ENCODE peak calls at places on chromosomes 5 and 9, in six cellular contexts. One of them, this sample, is unnamed.
A peak's percentile ranks its signal among the peaks of the same experiment; 100 is the strongest.

GRCh38 chr5:124801551-124801950 is 55.1 kb upstream of the ZNF608 start:
- DNase-seq in esophagus squamous epithelium: no peak
- DNase-seq in brain microvascular endothelial cell: no peak
- DNase-seq in BE2C: no peak
- DNase-seq in WTC11: no peak
- DNase-seq in RWPE1: no peak
- DNase-seq in this sample: no peak

GRCh38 chr5:37834542-37835399 is 5.1 kb downstream of the GDNF start:
- DNase-seq in esophagus squamous epithelium: no peak
- DNase-seq in brain microvascular endothelial cell: no peak
- DNase-seq in WTC11: peak; percentile 73
- DNase-seq in BE2C: peak; percentile 41
- DNase-seq in RWPE1: no peak
- DNase-seq in this sample: no peak

GRCh38 chr9:100465765-100466164 is 7.2 kb upstream of the TMEFF1 start:
- DNase-seq in brain microvascular endothelial cell: no peak
- DNase-seq in WTC11: no peak
- DNase-seq in RWPE1: no peak
- DNase-seq in esophagus squamous epithelium: no peak
- DNase-seq in BE2C: no peak
- DNase-seq in this sample: no peak

GRCh38 chr5:132060501-132061161 is at the start of gene IL3:
- DNase-seq in WTC11: no peak
- DNase-seq in RWPE1: no peak
- DNase-seq in BE2C: no peak
- DNase-seq in brain microvascular endothelial cell: no peak
- DNase-seq in esophagus squamous epithelium: no peak
- DNase-seq in this sample: peak; percentile 15

GRCh38 chr9:92035687-92036410 is 79.4 kb downstream of the SPTLC1 start:
- DNase-seq in esophagus squamous epithelium: no peak
- DNase-seq in WTC11: no peak
- DNase-seq in RWPE1: no peak
- DNase-seq in BE2C: no peak
- DNase-seq in brain microvascular endothelial cell: no peak
- DNase-seq in this sample: no peak

GRCh38 chr9:34375901-34376595 is 650 bp downstream of the MYORG start:
- DNase-seq in WTC11: peak; percentile 63
- DNase-seq in BE2C: peak; percentile 53
- DNase-seq in brain microvascular endothelial cell: no peak
- DNase-seq in RWPE1: peak; percentile 67
- DNase-seq in esophagus squamous epithelium: no peak
- DNase-seq in this sample: no peak

GRCh38 chr5:33321026-33321425 is 119.7 kb upstream of the TARS1 start:
- DNase-seq in esophagus squamous epithelium: no peak
- DNase-seq in BE2C: no peak
- DNase-seq in WTC11: no peak
- DNase-seq in RWPE1: peak; percentile 71
- DNase-seq in brain microvascular endothelial cell: peak; percentile 96
- DNase-seq in this sample: no peak

GRCh38 chr5:93623153-93623552 is 40.1 kb downstream of the NR2F1 start:
- DNase-seq in RWPE1: no peak
- DNase-seq in WTC11: no peak
- DNase-seq in brain microvascular endothelial cell: no peak
- DNase-seq in esophagus squamous epithelium: no peak
- DNase-seq in BE2C: no peak
- DNase-seq in this sample: no peak

GRCh38 chr5:147629196-147629595 is 119.3 kb upstream of the DPYSL3 start:
- DNase-seq in WTC11: no peak
- DNase-seq in BE2C: no peak
- DNase-seq in brain microvascular endothelial cell: no peak
- DNase-seq in RWPE1: no peak
- DNase-seq in esophagus squamous epithelium: no peak
- DNase-seq in this sample: no peak

GRCh38 chr5:53406630-53407316 is 73.7 kb upstream of the FST start:
- DNase-seq in BE2C: no peak
- DNase-seq in RWPE1: peak; percentile 58
- DNase-seq in brain microvascular endothelial cell: peak; percentile 87
- DNase-seq in esophagus squamous epithelium: no peak
- DNase-seq in WTC11: no peak
- DNase-seq in this sample: no peak

GRCh38 chr5:3190930-3191329 is 404.7 kb upstream of the IRX1 start:
- DNase-seq in RWPE1: no peak
- DNase-seq in BE2C: no peak
- DNase-seq in brain microvascular endothelial cell: no peak
- DNase-seq in WTC11: no peak
- DNase-seq in esophagus squamous epithelium: no peak
- DNase-seq in this sample: no peak

GRCh38 chr5:172793577-172794488 is 22.8 kb upstream of the DUSP1 start:
- DNase-seq in BE2C: no peak
- DNase-seq in WTC11: no peak
- DNase-seq in RWPE1: no peak
- DNase-seq in brain microvascular endothelial cell: peak; percentile 65
- DNase-seq in esophagus squamous epithelium: no peak
- DNase-seq in this sample: peak; percentile 86

GRCh38 chr5:142087920-142088679 is 20.5 kb upstream of the NDFIP1 start:
- DNase-seq in WTC11: no peak
- DNase-seq in brain microvascular endothelial cell: no peak
- DNase-seq in esophagus squamous epithelium: no peak
- DNase-seq in RWPE1: no peak
- DNase-seq in BE2C: no peak
- DNase-seq in this sample: no peak

GRCh38 chr9:70352802-70353201 is 61.7 kb downstream of the KLF9 start:
- DNase-seq in brain microvascular endothelial cell: no peak
- DNase-seq in RWPE1: no peak
- DNase-seq in WTC11: no peak
- DNase-seq in esophagus squamous epithelium: no peak
- DNase-seq in BE2C: no peak
- DNase-seq in this sample: no peak

GRCh38 chr5:92561362-92562006 is 1019.5 kb downstream of the NR2F1-AS1 start:
- DNase-seq in RWPE1: no peak
- DNase-seq in WTC11: no peak
- DNase-seq in BE2C: no peak
- DNase-seq in brain microvascular endothelial cell: no peak
- DNase-seq in esophagus squamous epithelium: no peak
- DNase-seq in this sample: no peak

GRCh38 chr9:21576331-21577189 is 94.4 kb upstream of the IFNE start:
- DNase-seq in RWPE1: peak; percentile 69
- DNase-seq in WTC11: no peak
- DNase-seq in BE2C: no peak
- DNase-seq in esophagus squamous epithelium: no peak
- DNase-seq in brain microvascular endothelial cell: peak; percentile 92
- DNase-seq in this sample: no peak

GRCh38 chr9:114082017-114082735 is 4.1 kb upstream of the AMBP start:
- DNase-seq in RWPE1: peak; percentile 95
- DNase-seq in esophagus squamous epithelium: no peak
- DNase-seq in WTC11: peak; percentile 92
- DNase-seq in BE2C: peak; percentile 88
- DNase-seq in brain microvascular endothelial cell: peak; percentile 88
- DNase-seq in this sample: peak; percentile 61

GRCh38 chr9:137545123-137545522 is 5.1 kb downstream of the PNPLA7 start:
- DNase-seq in brain microvascular endothelial cell: peak; percentile 81
- DNase-seq in BE2C: no peak
- DNase-seq in WTC11: no peak
- DNase-seq in esophagus squamous epithelium: no peak
- DNase-seq in RWPE1: no peak
- DNase-seq in this sample: no peak

GRCh38 chr5:149206524-149207141 is 65.0 kb upstream of the AFAP1L1 start:
- DNase-seq in WTC11: no peak
- DNase-seq in esophagus squamous epithelium: no peak
- DNase-seq in RWPE1: peak; percentile 80
- DNase-seq in brain microvascular endothelial cell: no peak
- DNase-seq in BE2C: no peak
- DNase-seq in this sample: no peak

GRCh38 chr5:68505917-68506860 is 290.6 kb downstream of the PIK3R1 start:
- DNase-seq in RWPE1: peak; percentile 67
- DNase-seq in brain microvascular endothelial cell: peak; percentile 14
- DNase-seq in esophagus squamous epithelium: no peak
- DNase-seq in WTC11: no peak
- DNase-seq in BE2C: no peak
- DNase-seq in this sample: no peak

GRCh38 chr5:79619849-79620248 is 7.6 kb downstream of the TENT2 start:
- DNase-seq in WTC11: no peak
- DNase-seq in esophagus squamous epithelium: no peak
- DNase-seq in brain microvascular endothelial cell: no peak
- DNase-seq in RWPE1: no peak
- DNase-seq in BE2C: no peak
- DNase-seq in this sample: no peak

GRCh38 chr5:79617539-79617938 is 5.3 kb downstream of the TENT2 start:
- DNase-seq in BE2C: no peak
- DNase-seq in WTC11: no peak
- DNase-seq in brain microvascular endothelial cell: no peak
- DNase-seq in RWPE1: no peak
- DNase-seq in esophagus squamous epithelium: no peak
- DNase-seq in this sample: no peak

GRCh38 chr5:79621056-79621455 is 8.8 kb downstream of the TENT2 start:
- DNase-seq in brain microvascular endothelial cell: peak; percentile 18
- DNase-seq in BE2C: no peak
- DNase-seq in RWPE1: peak; percentile 68
- DNase-seq in WTC11: no peak
- DNase-seq in esophagus squamous epithelium: no peak
- DNase-seq in this sample: no peak
- TF ChIP-seq CTCF in brain microvascular endothelial cell: no peak
- TF ChIP-seq CTCF in BE2C: no peak
- TF ChIP-seq CTCF in RWPE1: no peak
- TF ChIP-seq CTCF in WTC11: no peak
- TF ChIP-seq CTCF in esophagus squamous epithelium: no peak
- TF ChIP-seq CTCF in this sample: no peak

GRCh38 chr5:95667678-95668077 is 15.1 kb downstream of the SPATA9 start:
- DNase-seq in BE2C: no peak
- DNase-seq in WTC11: no peak
- DNase-seq in brain microvascular endothelial cell: no peak
- DNase-seq in esophagus squamous epithelium: no peak
- DNase-seq in RWPE1: no peak
- DNase-seq in this sample: no peak

GRCh38 chr5:95667219-95667618 is 15.6 kb downstream of the SPATA9 start:
- DNase-seq in WTC11: no peak
- DNase-seq in brain microvascular endothelial cell: no peak
- DNase-seq in BE2C: no peak
- DNase-seq in RWPE1: no peak
- DNase-seq in esophagus squamous epithelium: no peak
- DNase-seq in this sample: no peak

GRCh38 chr5:95662946-95663345 is 16.4 kb downstream of the RFESD start:
- DNase-seq in brain microvascular endothelial cell: no peak
- DNase-seq in WTC11: no peak
- DNase-seq in esophagus squamous epithelium: no peak
- DNase-seq in BE2C: no peak
- DNase-seq in RWPE1: no peak
- DNase-seq in this sample: no peak

GRCh38 chr5:95668216-95668615 is 14.6 kb downstream of the SPATA9 start:
- DNase-seq in RWPE1: no peak
- DNase-seq in BE2C: no peak
- DNase-seq in esophagus squamous epithelium: no peak
- DNase-seq in brain microvascular endothelial cell: no peak
- DNase-seq in WTC11: no peak
- DNase-seq in this sample: no peak

DNA sequence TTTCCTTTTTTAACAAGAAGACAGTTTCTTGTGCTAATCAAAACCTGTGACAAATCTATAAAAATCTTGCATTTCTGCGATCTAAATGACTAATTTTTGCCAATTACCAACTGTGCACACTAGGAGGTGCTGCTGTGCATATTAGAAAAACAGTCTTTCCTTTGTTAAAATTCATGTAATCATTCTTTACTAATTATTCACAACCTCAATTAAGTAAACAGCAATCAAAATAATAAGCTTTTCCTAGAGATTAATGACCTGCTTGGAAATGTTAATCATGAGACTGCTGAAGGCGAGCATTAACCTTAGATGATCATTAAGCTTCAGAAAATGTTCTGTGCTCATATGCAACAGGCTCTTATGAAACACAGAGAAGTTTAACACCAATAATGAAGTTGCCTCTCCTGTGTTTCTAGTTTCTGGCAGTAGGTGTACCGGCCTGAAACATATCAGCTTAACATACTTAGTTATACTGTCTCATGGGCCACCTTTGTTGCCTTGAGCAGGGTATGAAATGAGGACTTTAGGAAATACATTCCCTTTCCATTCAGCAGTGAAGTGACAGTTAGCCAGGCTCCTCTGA is 17.7 kb downstream of the RFESD start:
- DNase-seq in WTC11: no peak
- DNase-seq in brain microvascular endothelial cell: no peak
- DNase-seq in RWPE1: peak; percentile 26
- DNase-seq in BE2C: peak; percentile 24
- DNase-seq in esophagus squamous epithelium: no peak
- DNase-seq in this sample: no peak
- TF ChIP-seq CTCF in WTC11: peak; percentile 10
- TF ChIP-seq CTCF in brain microvascular endothelial cell: peak; percentile 68
- TF ChIP-seq CTCF in RWPE1: peak; percentile 89
- TF ChIP-seq CTCF in BE2C: peak; percentile 88
- TF ChIP-seq CTCF in esophagus squamous epithelium: peak; percentile 49
- TF ChIP-seq CTCF in this sample: peak; percentile 84

GRCh38 chr9:12908910-12909309 is 134.1 kb downstream of the LURAP1L start:
- DNase-seq in RWPE1: no peak
- DNase-seq in WTC11: no peak
- DNase-seq in esophagus squamous epithelium: no peak
- DNase-seq in brain microvascular endothelial cell: no peak
- DNase-seq in BE2C: no peak
- DNase-seq in this sample: no peak

GRCh38 chr9:12906646-12907045 is 131.8 kb downstream of the LURAP1L start:
- DNase-seq in esophagus squamous epithelium: no peak
- DNase-seq in brain microvascular endothelial cell: no peak
- DNase-seq in RWPE1: no peak
- DNase-seq in BE2C: no peak
- DNase-seq in WTC11: no peak
- DNase-seq in this sample: no peak

GRCh38 chr9:12903316-12903715 is 128.5 kb downstream of the LURAP1L start:
- DNase-seq in RWPE1: no peak
- DNase-seq in BE2C: no peak
- DNase-seq in esophagus squamous epithelium: no peak
- DNase-seq in WTC11: no peak
- DNase-seq in brain microvascular endothelial cell: no peak
- DNase-seq in this sample: no peak

GRCh38 chr9:12904261-12905000 is 129.6 kb downstream of the LURAP1L start:
- DNase-seq in brain microvascular endothelial cell: no peak
- DNase-seq in BE2C: no peak
- DNase-seq in esophagus squamous epithelium: no peak
- DNase-seq in RWPE1: no peak
- DNase-seq in WTC11: no peak
- DNase-seq in this sample: no peak
- TF ChIP-seq CTCF in brain microvascular endothelial cell: no peak
- TF ChIP-seq CTCF in BE2C: no peak
- TF ChIP-seq CTCF in esophagus squamous epithelium: no peak
- TF ChIP-seq CTCF in RWPE1: no peak
- TF ChIP-seq CTCF in WTC11: no peak
- TF ChIP-seq CTCF in this sample: no peak

GRCh38 chr5:154625031-154625430 is 130.1 kb upstream of the LARP1 start:
- DNase-seq in BE2C: no peak
- DNase-seq in WTC11: no peak
- DNase-seq in brain microvascular endothelial cell: no peak
- DNase-seq in esophagus squamous epithelium: no peak
- DNase-seq in RWPE1: no peak
- DNase-seq in this sample: no peak
- TF ChIP-seq CTCF in BE2C: no peak
- TF ChIP-seq CTCF in WTC11: no peak
- TF ChIP-seq CTCF in brain microvascular endothelial cell: no peak
- TF ChIP-seq CTCF in esophagus squamous epithelium: no peak
- TF ChIP-seq CTCF in RWPE1: no peak
- TF ChIP-seq CTCF in this sample: no peak

GRCh38 chr5:75325242-75325641 is 11.8 kb upstream of the HMGCR start:
- DNase-seq in WTC11: no peak
- DNase-seq in RWPE1: no peak
- DNase-seq in BE2C: no peak
- DNase-seq in esophagus squamous epithelium: no peak
- DNase-seq in brain microvascular endothelial cell: no peak
- DNase-seq in this sample: no peak
- TF ChIP-seq CTCF in WTC11: no peak
- TF ChIP-seq CTCF in RWPE1: no peak
- TF ChIP-seq CTCF in BE2C: peak; percentile 7
- TF ChIP-seq CTCF in esophagus squamous epithelium: no peak
- TF ChIP-seq CTCF in brain microvascular endothelial cell: peak; percentile 11
- TF ChIP-seq CTCF in this sample: peak; percentile 29

GRCh38 chr5:164326219-164326618 is 820.8 kb downstream of the MAT2B start:
- DNase-seq in RWPE1: no peak
- DNase-seq in esophagus squamous epithelium: no peak
- DNase-seq in brain microvascular endothelial cell: no peak
- DNase-seq in BE2C: no peak
- DNase-seq in WTC11: no peak
- DNase-seq in this sample: no peak
- TF ChIP-seq CTCF in RWPE1: no peak
- TF ChIP-seq CTCF in esophagus squamous epithelium: no peak
- TF ChIP-seq CTCF in brain microvascular endothelial cell: peak; percentile 43
- TF ChIP-seq CTCF in BE2C: peak; percentile 61
- TF ChIP-seq CTCF in WTC11: peak; percentile 21
- TF ChIP-seq CTCF in this sample: no peak

This sample was measured in CD14-positive monocyte.